ENCODE peak calls at places on chromosomes 16 and 17, in five cellular contexts. C, Q, K, T and V are unnamed samples.

GRCh38 chr16:77582956-77583355 is 139.4 kb upstream of the NUDT7 start:
- DNase-seq in C (no peak), Q (no peak), K (no peak), T (no peak), V (no peak)

GRCh38 chr16:84281077-84281476 is 13.6 kb upstream of the WFDC1 start:
- DNase-seq in C (peak), Q (no peak), K (no peak), T (no peak), V (no peak)

GRCh38 chr17:13698832-13699231 is 97.1 kb upstream of the HS3ST3A1 start:
- DNase-seq in C (peak), Q (no peak), K (no peak), T (no peak), V (no peak)

GRCh38 chr16:27369806-27370205 is 32.2 kb upstream of the IL21R start:
- DNase-seq in C (no peak), Q (no peak), K (no peak), T (no peak), V (no peak)

GRCh38 chr17:77470800-77471733 is 330.3 kb downstream of the SEC14L1 start:
- DNase-seq in C (peak), Q (no peak), K (no peak), T (no peak), V (no peak)

GRCh38 chr16:49835116-49835880 is 20.6 kb downstream of the ZNF423 start:
- DNase-seq in C (no peak), Q (no peak), K (no peak), T (no peak), V (no peak)

GRCh38 chr17:73325527-73325842 is 13.7 kb upstream of the CDC42EP4 start:
- DNase-seq in C (no peak), Q (peak), K (no peak), T (no peak), V (no peak)

GRCh38 chr17:68707032-68707431 is 105.9 kb upstream of the FAM20A start:
- DNase-seq in C (no peak), Q (no peak), K (no peak), T (no peak), V (no peak)

GRCh38 chr16:74455213-74455612 is 33.9 kb upstream of the CLEC18B start:
- DNase-seq in C (no peak), Q (no peak), K (no peak), T (no peak), V (no peak)

GRCh38 chr16:88341551-88342290 is 41.0 kb upstream of the ZNF469 start:
- DNase-seq in C (no peak), Q (no peak), K (no peak), T (no peak), V (no peak)

GRCh38 chr17:74137416-74137815 is 66.1 kb upstream of the RPL38 start:
- DNase-seq in C (no peak), Q (no peak), K (no peak), T (no peak), V (no peak)

GRCh38 chr17:39054111-39054645 is 87.0 kb upstream of the FBXO47 start:
- DNase-seq in C (no peak), Q (no peak), K (no peak), T (no peak), V (no peak)

GRCh38 chr17:4195306-4195705 is 52.3 kb downstream of the CYB5D2 start:
- DNase-seq in C (no peak), Q (no peak), K (no peak), T (no peak), V (no peak)

GRCh38 chr17:78745407-78746088 is 36.5 kb downstream of the CYTH1 start:
- DNase-seq in C (peak), Q (no peak), K (no peak), T (no peak), V (no peak)

GRCh38 chr17:79020631-79021301 is 3.2 kb upstream of the C1QTNF1 start:
- DNase-seq in C (no peak), Q (no peak), K (no peak), T (no peak), V (no peak)

GRCh38 chr16:88014201-88014781 is 63.1 kb downstream of the BANP start:
- DNase-seq in C (no peak), Q (no peak), K (no peak), T (no peak), V (no peak)

GRCh38 chr16:8867483-8868271 is 1.1 kb downstream of the CARHSP1 start:
- DNase-seq in C (peak), Q (no peak), K (peak), T (no peak), V (no peak)

GRCh38 chr16:17470002-17470870 is 524 bp downstream of the XYLT1 start:
- DNase-seq in C (no peak), Q (no peak), K (no peak), T (no peak), V (no peak)

GRCh38 chr17:1957037-1957436 is 68.1 kb downstream of the RTN4RL1 start:
- DNase-seq in C (no peak), Q (no peak), K (no peak), T (no peak), V (no peak)

GRCh38 chr17:2705888-2706795 is 5.4 kb downstream of the CLUH start:
- DNase-seq in C (no peak), Q (no peak), K (no peak), T (no peak), V (no peak)

GRCh38 chr17:58587713-58588117 is 73.3 kb upstream of the MTMR4 start:
- DNase-seq in C (peak), Q (peak), K (peak), T (peak), V (peak)

GRCh38 chr16:74842413-74842812 is 67.8 kb upstream of the FA2H start:
- DNase-seq in C (no peak), Q (no peak), K (no peak), T (peak), V (no peak)

GRCh38 chr17:58665946-58666857 is 25.6 kb downstream of the TEX14 start:
- DNase-seq in C (peak), Q (no peak), K (no peak), T (peak), V (no peak)

GRCh38 chr17:57372156-57372555 is 115.8 kb downstream of the MSI2 start:
- DNase-seq in C (no peak), Q (no peak), K (no peak), T (no peak), V (no peak)

GRCh38 chr17:42365136-42365535 is 23.1 kb downstream of the STAT3 start:
- DNase-seq in C (peak), Q (no peak), K (no peak), T (no peak), V (no peak)

GRCh38 chr16:21164521-21165168 is 6.2 kb downstream of the LDAF1 start:
- DNase-seq in C (no peak), Q (no peak), K (no peak), T (no peak), V (no peak)

GRCh38 chr17:34222732-34223486 is 32.2 kb upstream of the CCL2 start:
- DNase-seq in C (no peak), Q (no peak), K (no peak), T (no peak), V (no peak)

DNA sequence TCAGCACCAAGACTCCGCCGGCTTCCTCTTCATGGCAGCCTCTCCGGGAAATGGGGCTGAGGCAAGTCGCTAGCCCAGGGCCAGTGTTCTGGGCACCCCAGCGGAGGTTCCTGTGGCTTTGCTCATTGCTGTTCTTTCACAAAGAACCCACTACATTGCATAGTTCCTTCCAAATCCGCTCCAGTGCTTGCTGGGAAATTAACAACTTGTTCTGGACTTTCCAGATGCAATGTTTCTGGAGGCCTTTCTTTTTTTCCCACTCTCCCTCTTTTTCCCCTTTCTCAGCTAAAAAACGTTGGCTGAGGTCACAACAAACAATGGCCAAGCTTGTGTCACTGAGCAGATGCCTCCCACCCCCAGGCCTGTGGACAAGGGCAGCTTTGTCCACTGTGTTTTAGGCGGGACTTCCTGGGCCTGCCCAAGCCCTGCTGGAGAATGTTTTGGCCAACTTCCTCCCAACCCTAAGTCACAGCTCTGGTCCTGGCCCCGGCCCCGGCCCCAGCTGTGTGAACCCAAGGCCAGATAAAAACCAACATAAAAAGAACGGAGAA is 131.5 kb upstream of the RCVRN start:
- DNase-seq in C (no peak), Q (no peak), K (peak), T (no peak), V (no peak)
- TF ChIP-seq POLR2A in C (no peak), Q (no peak), K (peak), T (no peak), V (no peak)

GRCh38 chr17:37187262-37187661 is 188.5 kb upstream of the C17orf78 start:
- DNase-seq in C (no peak), Q (no peak), K (no peak), T (no peak), V (no peak)
- TF ChIP-seq POLR2A in C (no peak), Q (no peak), K (no peak), T (no peak), V (no peak)

GRCh38 chr16:58733671-58734458 is at the start of gene GOT2:
- DNase-seq in C (peak), Q (peak), K (peak), T (peak), V (peak)
- TF ChIP-seq POLR2A in C (peak), Q (no peak), K (peak), T (peak), V (peak)

DNA sequence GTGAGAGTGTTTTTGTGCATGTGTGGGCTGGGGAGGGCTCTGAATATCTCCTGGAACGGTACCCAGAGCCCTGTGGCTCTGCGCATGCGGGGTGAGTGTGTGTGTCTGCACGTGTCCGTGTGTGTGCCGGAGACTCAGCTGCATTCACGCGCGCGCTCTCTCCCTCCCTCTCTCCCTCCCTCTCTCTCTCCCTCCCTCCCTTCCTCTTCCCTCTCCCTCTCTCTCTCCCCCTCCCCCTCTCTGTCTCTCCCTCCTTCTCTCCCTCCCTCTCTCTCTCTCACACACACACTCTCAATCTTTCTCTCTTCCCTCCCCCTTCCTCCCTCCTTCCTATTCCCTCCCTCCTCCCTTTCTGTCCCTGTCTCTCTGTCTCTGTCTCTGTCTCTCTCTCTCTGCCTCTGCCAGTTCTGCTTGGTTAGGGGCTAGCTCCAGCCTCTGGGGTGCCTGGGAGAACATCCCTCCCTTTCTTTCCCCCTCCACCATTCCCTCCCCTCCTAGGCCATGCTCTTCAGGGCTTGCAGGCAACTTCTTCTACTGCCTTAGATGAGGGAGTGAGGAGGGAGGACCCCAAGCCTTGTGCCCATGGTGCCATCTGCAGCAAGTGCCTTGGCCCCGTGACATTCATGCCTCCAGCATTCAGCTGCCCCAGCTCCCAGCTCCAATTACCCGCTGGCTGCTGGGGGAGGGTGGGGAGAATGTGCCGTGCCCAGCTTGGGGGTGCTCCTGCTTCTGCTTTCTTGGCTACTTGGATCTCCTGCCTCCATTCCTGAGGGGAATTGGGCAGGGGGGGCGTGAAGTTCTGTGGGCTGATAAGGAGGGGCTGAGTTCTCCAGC is 6.4 kb downstream of the THRA start:
- DNase-seq in C (peak), Q (peak), K (peak), T (peak), V (no peak)
- TF ChIP-seq POLR2A in C (peak), Q (no peak), K (peak), T (peak), V (no peak)

GRCh38 chr16:85674828-85675227 is 13.9 kb downstream of the GINS2 start:
- DNase-seq in C (no peak), Q (no peak), K (no peak), T (no peak), V (no peak)

GRCh38 chr16:85673529-85674417 is 15.0 kb downstream of the GINS2 start:
- DNase-seq in C (no peak), Q (no peak), K (peak), T (peak), V (no peak)

GRCh38 chr16:85675528-85675927 is 13.2 kb downstream of the GINS2 start:
- DNase-seq in C (peak), Q (no peak), K (no peak), T (no peak), V (no peak)

GRCh38 chr16:85676466-85676865 is 12.3 kb downstream of the GINS2 start:
- DNase-seq in C (no peak), Q (no peak), K (no peak), T (no peak), V (no peak)

DNA sequence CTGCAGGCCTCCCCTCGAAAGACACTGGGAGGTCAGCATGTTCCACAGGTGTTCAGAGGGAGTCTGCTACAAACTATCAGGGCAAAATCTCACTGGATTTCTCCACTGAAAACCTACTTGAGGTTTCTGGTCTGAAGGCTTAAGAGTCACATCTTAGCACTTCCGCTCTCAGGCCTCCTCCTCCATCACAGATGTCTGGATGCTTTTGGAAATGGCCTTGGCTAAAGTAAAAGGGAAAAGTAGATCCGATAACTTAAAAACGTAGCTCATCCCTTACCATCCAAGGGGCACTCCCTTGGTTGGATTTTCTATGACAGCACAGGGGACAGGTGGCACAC is 14.4 kb downstream of the GINS2 start:
- DNase-seq in C (no peak), Q (no peak), K (no peak), T (no peak), V (no peak)
- TF ChIP-seq POLR2A in C (no peak), Q (no peak), K (no peak), T (no peak), V (no peak)

GRCh38 chr17:75513667-75514052 is 1.7 kb downstream of the CASKIN2 start:
- DNase-seq in C (no peak), Q (no peak), K (no peak), T (no peak), V (no peak)

GRCh38 chr17:75514299-75515228 is 773 bp downstream of the CASKIN2 start:
- DNase-seq in C (no peak), Q (no peak), K (peak), T (peak), V (no peak)

GRCh38 chr17:75516255-75516618 is at the start of gene TSEN54:
- DNase-seq in C (peak), Q (peak), K (peak), T (peak), V (peak)

GRCh38 chr17:75515523-75516254 is at the start of gene CASKIN2:
- DNase-seq in C (peak), Q (peak), K (peak), T (peak), V (peak)

GRCh38 chr17:75515229-75515522 is 161 bp downstream of the CASKIN2 start:
- DNase-seq in C (no peak), Q (no peak), K (no peak), T (no peak), V (no peak)
- TF ChIP-seq POLR2A in C (no peak), Q (no peak), K (peak), T (peak), V (no peak)